ENCODE peak calls at places on chromosomes 1 and 21, in five cellular contexts. V is PC-3, Y is H9, R is upper lobe of right lung, Q is heart right ventricle. B is an unnamed sample.
A peak's percentile ranks its signal among the peaks of the same experiment; 100 is the strongest.

GRCh38 chr1:7642781-7643180 is 128.3 kb upstream of the VAMP3 start:
- DNase-seq in Q (no peak), R (no peak), V (no peak), Y (no peak), B (peak; percentile 43)

GRCh38 chr1:185483647-185484450 is 166.8 kb upstream of the IVNS1ABP start:
- DNase-seq in V (peak; percentile 35), R (no peak), Y (no peak), Q (no peak), B (peak; percentile 6)

GRCh38 chr1:201025571-201026002 is 2.1 kb upstream of the KIF21B start:
- DNase-seq in Y (peak; percentile 66), Q (no peak), V (peak; percentile 47), R (no peak), B (peak; percentile 70)

GRCh38 chr1:204286841-204287387 is 72.8 kb downstream of the PLEKHA6 start:
- DNase-seq in V (peak; percentile 52), R (peak; percentile 75), Q (no peak), Y (no peak), B (no peak)

GRCh38 chr21:25845729-25846256 is 111.0 kb downstream of the GABPA start:
- DNase-seq in Q (no peak), V (no peak), R (no peak), Y (no peak), B (no peak)

GRCh38 chr1:21524686-21525339 is 15.6 kb downstream of the ALPL start:
- DNase-seq in Q (no peak), R (peak; percentile 78), V (no peak), Y (no peak), B (no peak)

GRCh38 chr1:212652609-212653008 is 44.0 kb downstream of the ATF3 start:
- DNase-seq in R (no peak), V (no peak), Y (no peak), Q (no peak), B (no peak)

GRCh38 chr1:159168043-159168442 is 3.4 kb upstream of the CADM3 start:
- DNase-seq in Q (no peak), Y (no peak), R (no peak), V (no peak), B (no peak)

GRCh38 chr1:43319766-43320165 is 17.9 kb upstream of the MPL start:
- DNase-seq in Q (no peak), Y (no peak), R (no peak), V (no peak), B (no peak)

GRCh38 chr1:19260211-19261138 is 8.9 kb downstream of the MRTO4 start:
- DNase-seq in V (peak; percentile 26), R (peak; percentile 69), Q (no peak), Y (no peak), B (no peak)

GRCh38 chr21:29078884-29079765 is 5.7 kb upstream of the CCT8 start:
- DNase-seq in V (peak; percentile 32), R (no peak), Q (peak; percentile 32), Y (no peak), B (no peak)

GRCh38 chr1:18926315-18927081 is 24.1 kb upstream of the ALDH4A1 start:
- DNase-seq in R (no peak), Y (no peak), Q (peak; percentile 85), V (peak; percentile 96), B (no peak)

GRCh38 chr1:162632743-162633326 is 571 bp downstream of the DDR2 start:
- DNase-seq in V (no peak), Y (no peak), R (no peak), Q (peak; percentile 38), B (peak; percentile 23)

GRCh38 chr1:232980336-232980978 is 30.0 kb downstream of the NTPCR start:
- DNase-seq in R (no peak), V (no peak), Q (no peak), Y (peak; percentile 70), B (peak; percentile 60)

GRCh38 chr1:31396633-31397351 is 16.2 kb upstream of the SERINC2 start:
- DNase-seq in V (no peak), R (no peak), Q (no peak), Y (no peak), B (peak; percentile 62)

GRCh38 chr1:213131851-213132655 is 81.0 kb downstream of the RPS6KC1 start:
- DNase-seq in Y (no peak), Q (no peak), V (peak; percentile 40), R (no peak), B (no peak)

GRCh38 chr21:29777155-29777554 is 162.6 kb downstream of the GRIK1 start:
- DNase-seq in Q (no peak), Y (no peak), R (no peak), V (no peak), B (no peak)

GRCh38 chr1:37098196-37098595 is 63.9 kb upstream of the GRIK3 start:
- DNase-seq in V (no peak), Q (no peak), Y (no peak), R (no peak), B (no peak)

GRCh38 chr1:106879538-106879937 is 176.9 kb upstream of the PRMT6 start:
- DNase-seq in V (no peak), Y (no peak), R (peak; percentile 83), Q (peak; percentile 56), B (peak; percentile 3)

GRCh38 chr1:31135973-31136600 is 70.6 kb upstream of the PUM1 start:
- DNase-seq in V (peak; percentile 18), Y (no peak), Q (no peak), R (no peak), B (no peak)

GRCh38 chr1:222167111-222167510 is 380.8 kb downstream of the HHIPL2 start:
- DNase-seq in Y (peak; percentile 58), V (peak; percentile 85), Q (peak; percentile 13), R (no peak), B (peak; percentile 65)

GRCh38 chr1:88141499-88142074 is 542.5 kb upstream of the PKN2 start:
- DNase-seq in Q (no peak), V (no peak), R (no peak), Y (no peak), B (no peak)

GRCh38 chr1:167562697-167563096 is 9.1 kb upstream of the CREG1 start:
- DNase-seq in R (no peak), Q (no peak), V (no peak), Y (no peak), B (no peak)
- H3K4me1 ChIP-seq in R (peaks cover 4% of the 10 kb centered on the region), Q (peaks cover 37% of the 10 kb centered on the region), V (no peaks in the 10 kb centered on the region), Y (no peaks in the 10 kb centered on the region), B (peaks cover 2% of the 10 kb centered on the region)

DNA sequence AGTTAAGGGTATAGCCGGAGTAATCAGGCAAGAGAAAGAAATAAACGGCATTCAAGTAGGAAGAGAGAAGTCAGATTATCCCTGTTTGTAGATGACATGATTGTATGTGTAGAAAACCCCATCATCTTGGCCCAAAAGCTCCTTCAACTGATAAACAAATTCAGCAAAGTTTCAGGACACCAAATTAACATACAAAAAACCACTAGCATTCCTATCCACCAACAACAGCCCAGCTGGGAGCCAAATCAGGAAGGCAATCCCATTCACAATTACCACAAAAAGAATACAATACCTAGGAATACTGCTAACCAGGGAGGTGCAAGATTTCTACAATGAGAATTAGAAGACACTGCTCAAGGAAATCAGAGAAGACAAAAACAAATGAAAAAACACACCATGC is 45.3 kb downstream of the MAST2 start:
- DNase-seq in Q (no peak), R (no peak), V (no peak), Y (no peak), B (peak; percentile 54)
- H3K27ac ChIP-seq in Q (no peak overlapping the region), R (no peak overlapping the region), V (no peak overlapping the region), Y (no peak overlapping the region), B (no peak overlapping the region)

GRCh38 chr21:42400525-42400924 is 3.2 kb upstream of the UBASH3A start:
- DNase-seq in Y (no peak), V (peak; percentile 23), R (no peak), Q (no peak), B (no peak)
- H3K4me1 ChIP-seq in Y (no peaks in the 10 kb centered on the region), V (peaks cover 19% of the 10 kb centered on the region), R (peaks cover 4% of the 10 kb centered on the region), Q (no peaks in the 10 kb centered on the region), B (no peaks in the 10 kb centered on the region)

DNA sequence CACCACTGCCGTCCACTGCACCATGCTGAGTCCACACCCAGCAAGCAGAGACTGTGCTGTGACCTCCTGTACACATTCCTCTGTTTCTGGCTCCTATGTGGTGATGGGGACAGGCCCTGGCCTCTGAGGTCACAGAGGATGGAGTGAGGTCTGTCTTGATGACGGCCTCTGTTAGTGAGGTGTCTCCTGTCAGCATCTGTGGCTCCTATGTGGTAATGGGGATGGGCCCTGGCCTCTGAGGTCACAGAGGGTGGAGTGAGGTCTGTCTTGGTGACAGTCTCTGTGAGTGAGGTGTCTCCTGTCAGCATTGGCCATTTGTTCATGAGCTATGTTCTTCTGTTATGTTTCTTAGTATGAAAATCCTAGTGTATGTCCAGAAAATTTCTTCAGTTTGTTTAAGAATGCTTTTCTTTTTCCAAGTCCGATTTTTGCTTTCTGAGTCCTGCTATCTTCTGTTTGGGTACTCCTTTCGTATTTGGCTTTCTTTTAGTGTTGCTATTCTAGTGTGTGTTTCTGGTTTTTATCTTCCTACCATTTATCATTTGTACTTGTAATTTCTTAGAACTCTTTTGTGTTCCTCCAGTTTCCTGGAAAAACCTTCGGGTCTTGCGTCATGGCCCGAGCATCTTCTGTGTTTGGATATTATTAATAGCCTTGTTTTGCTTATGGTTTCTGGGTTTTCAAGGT is 13.4 kb downstream of the SNAP47 start:
- DNase-seq in Y (no peak), Q (peak; percentile 41), V (no peak), R (no peak), B (no peak)
- H3K27ac ChIP-seq in Y (no peak overlapping the region), Q (peak overlapping the region; percentile 50), V (no peak overlapping the region), R (peak overlapping the region; percentile 24), B (no peak overlapping the region)

DNA sequence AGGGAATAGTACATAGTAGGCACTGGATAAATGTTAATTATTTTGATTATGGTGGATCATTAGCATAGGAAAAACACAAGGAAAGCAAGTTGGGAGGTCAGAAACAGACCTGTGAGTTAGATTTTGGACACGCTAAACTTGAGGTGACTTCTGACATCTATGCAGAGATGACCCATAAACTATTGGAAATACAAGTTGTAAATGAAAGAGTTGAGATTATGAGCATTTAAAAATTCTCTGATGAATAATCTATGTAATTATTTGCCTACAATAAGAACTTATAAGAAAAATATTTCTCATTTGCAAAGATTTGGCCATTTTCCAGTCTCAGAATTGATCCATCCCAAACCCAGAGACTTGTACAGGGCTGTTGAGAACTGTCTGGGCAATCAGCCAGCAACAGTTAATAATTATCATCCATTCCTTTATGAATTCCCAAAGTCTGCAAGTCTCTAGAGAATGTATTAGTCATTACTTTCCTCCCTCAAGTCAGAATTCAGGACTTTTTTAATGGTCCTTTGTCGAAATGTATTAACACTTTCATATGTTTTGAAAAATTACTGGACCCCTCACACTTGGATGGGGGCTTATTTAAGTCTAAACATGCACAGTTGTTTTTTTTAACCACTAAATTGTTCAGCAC is 19.4 kb upstream of the SLAMF6 start:
- DNase-seq in V (no peak), Y (no peak), R (no peak), Q (no peak), B (no peak)
- H3K4me1 ChIP-seq in V (no peaks in the 10 kb centered on the region), Y (no peaks in the 10 kb centered on the region), R (peaks cover 8% of the 10 kb centered on the region), Q (peaks cover 15% of the 10 kb centered on the region), B (no peaks in the 10 kb centered on the region)